ENCODE peak calls at places on chromosomes 4 and X, in six cellular contexts. One of them, this sample, is unnamed.

GRCh38 chr4:64781737-64782326 is 372.6 kb upstream of the TECRL start:
- DNase-seq in epithelial cell of prostate: no peak
- DNase-seq in activated T-cell treated with anti-CD3 and anti-CD28 coated beads for 24 hours: no peak
- DNase-seq in germinal center: no peak
- DNase-seq in GM23338: peak; percentile 49
- DNase-seq in bronchial epithelial cell: peak; percentile 42
- DNase-seq in this sample: no peak

GRCh38 chr4:103002551-103002950 is 17.0 kb downstream of the SLC9B1 start:
- DNase-seq in GM23338: no peak
- DNase-seq in bronchial epithelial cell: peak; percentile 23
- DNase-seq in epithelial cell of prostate: no peak
- DNase-seq in germinal center: no peak
- DNase-seq in activated T-cell treated with anti-CD3 and anti-CD28 coated beads for 24 hours: no peak
- DNase-seq in this sample: no peak

GRCh38 chr4:179867300-179867878 is 2375.8 kb upstream of the TENM3 start:
- DNase-seq in GM23338: peak; percentile 91
- DNase-seq in bronchial epithelial cell: peak; percentile 24
- DNase-seq in epithelial cell of prostate: peak; percentile 1
- DNase-seq in germinal center: peak; percentile 2
- DNase-seq in activated T-cell treated with anti-CD3 and anti-CD28 coated beads for 24 hours: peak; percentile 1
- DNase-seq in this sample: peak; percentile 91

GRCh38 chrX:41027388-41027787 is 57.9 kb upstream of the USP9X start:
- DNase-seq in bronchial epithelial cell: peak; percentile 60
- DNase-seq in activated T-cell treated with anti-CD3 and anti-CD28 coated beads for 24 hours: no peak
- DNase-seq in GM23338: peak; percentile 28
- DNase-seq in germinal center: no peak
- DNase-seq in epithelial cell of prostate: no peak
- DNase-seq in this sample: no peak

GRCh38 chrX:124328765-124329164 is 3.7 kb upstream of the TEX13D start:
- DNase-seq in germinal center: no peak
- DNase-seq in GM23338: no peak
- DNase-seq in bronchial epithelial cell: peak; percentile 82
- DNase-seq in epithelial cell of prostate: peak; percentile 31
- DNase-seq in activated T-cell treated with anti-CD3 and anti-CD28 coated beads for 24 hours: no peak
- DNase-seq in this sample: no peak

GRCh38 chr4:178275671-178276360 is 833.6 kb upstream of the AGA start:
- DNase-seq in germinal center: no peak
- DNase-seq in bronchial epithelial cell: no peak
- DNase-seq in activated T-cell treated with anti-CD3 and anti-CD28 coated beads for 24 hours: no peak
- DNase-seq in epithelial cell of prostate: no peak
- DNase-seq in GM23338: peak; percentile 74
- DNase-seq in this sample: peak; percentile 60

GRCh38 chrX:72141372-72142004 is 9.8 kb upstream of the RTL5 start:
- DNase-seq in bronchial epithelial cell: peak; percentile 15
- DNase-seq in activated T-cell treated with anti-CD3 and anti-CD28 coated beads for 24 hours: no peak
- DNase-seq in GM23338: no peak
- DNase-seq in germinal center: no peak
- DNase-seq in epithelial cell of prostate: no peak
- DNase-seq in this sample: no peak

GRCh38 chr4:5971077-5971447 is 47.2 kb downstream of the C4orf50 start:
- DNase-seq in GM23338: peak; percentile 52
- DNase-seq in bronchial epithelial cell: no peak
- DNase-seq in activated T-cell treated with anti-CD3 and anti-CD28 coated beads for 24 hours: no peak
- DNase-seq in epithelial cell of prostate: no peak
- DNase-seq in germinal center: no peak
- DNase-seq in this sample: peak; percentile 81

GRCh38 chrX:44872319-44872816 is 620 bp upstream of the KDM6A start:
- DNase-seq in epithelial cell of prostate: no peak
- DNase-seq in germinal center: peak; percentile 48
- DNase-seq in GM23338: peak; percentile 41
- DNase-seq in bronchial epithelial cell: no peak
- DNase-seq in activated T-cell treated with anti-CD3 and anti-CD28 coated beads for 24 hours: peak; percentile 4
- DNase-seq in this sample: no peak

GRCh38 chr4:79923290-79923689 is 149.7 kb downstream of the ANTXR2 start:
- DNase-seq in bronchial epithelial cell: no peak
- DNase-seq in germinal center: no peak
- DNase-seq in epithelial cell of prostate: no peak
- DNase-seq in GM23338: peak; percentile 11
- DNase-seq in activated T-cell treated with anti-CD3 and anti-CD28 coated beads for 24 hours: no peak
- DNase-seq in this sample: no peak

GRCh38 chrX:31136144-31136572 is 64.3 kb upstream of the FTHL17 start:
- DNase-seq in activated T-cell treated with anti-CD3 and anti-CD28 coated beads for 24 hours: no peak
- DNase-seq in epithelial cell of prostate: no peak
- DNase-seq in bronchial epithelial cell: no peak
- DNase-seq in GM23338: no peak
- DNase-seq in germinal center: peak; percentile 33
- DNase-seq in this sample: no peak

GRCh38 chrX:103616676-103617186 is 9.0 kb downstream of the TCEAL3 start:
- DNase-seq in activated T-cell treated with anti-CD3 and anti-CD28 coated beads for 24 hours: no peak
- DNase-seq in GM23338: no peak
- DNase-seq in epithelial cell of prostate: no peak
- DNase-seq in bronchial epithelial cell: no peak
- DNase-seq in germinal center: no peak
- DNase-seq in this sample: no peak

GRCh38 chr4:82437285-82438005 is 7.1 kb downstream of the ENOPH1 start:
- DNase-seq in epithelial cell of prostate: peak; percentile 76
- DNase-seq in GM23338: peak; percentile 14
- DNase-seq in activated T-cell treated with anti-CD3 and anti-CD28 coated beads for 24 hours: no peak
- DNase-seq in bronchial epithelial cell: peak; percentile 98
- DNase-seq in germinal center: no peak
- DNase-seq in this sample: no peak

GRCh38 chr4:34633216-34633615 is 1611.1 kb downstream of the ARAP2 start:
- DNase-seq in epithelial cell of prostate: no peak
- DNase-seq in GM23338: no peak
- DNase-seq in germinal center: no peak
- DNase-seq in activated T-cell treated with anti-CD3 and anti-CD28 coated beads for 24 hours: no peak
- DNase-seq in bronchial epithelial cell: no peak
- DNase-seq in this sample: no peak

GRCh38 chr4:141565379-141566089 is 70.8 kb upstream of the IL15 start:
- DNase-seq in GM23338: no peak
- DNase-seq in epithelial cell of prostate: no peak
- DNase-seq in bronchial epithelial cell: peak; percentile 54
- DNase-seq in activated T-cell treated with anti-CD3 and anti-CD28 coated beads for 24 hours: no peak
- DNase-seq in germinal center: no peak
- DNase-seq in this sample: no peak

GRCh38 chrX:71616672-71617529 is 1.4 kb downstream of the CXCR3 start:
- DNase-seq in GM23338: peak; percentile 8
- DNase-seq in epithelial cell of prostate: no peak
- DNase-seq in activated T-cell treated with anti-CD3 and anti-CD28 coated beads for 24 hours: no peak
- DNase-seq in bronchial epithelial cell: no peak
- DNase-seq in germinal center: no peak
- DNase-seq in this sample: peak; percentile 39

GRCh38 chrX:43096830-43097229 is 318.9 kb upstream of the PPP1R2C start:
- DNase-seq in GM23338: no peak
- DNase-seq in activated T-cell treated with anti-CD3 and anti-CD28 coated beads for 24 hours: no peak
- DNase-seq in epithelial cell of prostate: no peak
- DNase-seq in bronchial epithelial cell: no peak
- DNase-seq in germinal center: no peak
- DNase-seq in this sample: no peak

GRCh38 chr4:176425035-176425434 is 105.3 kb downstream of the SPCS3 start:
- DNase-seq in activated T-cell treated with anti-CD3 and anti-CD28 coated beads for 24 hours: no peak
- DNase-seq in epithelial cell of prostate: no peak
- DNase-seq in germinal center: no peak
- DNase-seq in GM23338: no peak
- DNase-seq in bronchial epithelial cell: peak; percentile 83
- DNase-seq in this sample: no peak

GRCh38 chrX:120697053-120697452 is 67.2 kb upstream of the C1GALT1C1 start:
- DNase-seq in bronchial epithelial cell: no peak
- DNase-seq in GM23338: no peak
- DNase-seq in epithelial cell of prostate: no peak
- DNase-seq in activated T-cell treated with anti-CD3 and anti-CD28 coated beads for 24 hours: no peak
- DNase-seq in germinal center: no peak
- DNase-seq in this sample: no peak

GRCh38 chr4:98341309-98341708 is 80.1 kb downstream of the RAP1GDS1 start:
- DNase-seq in activated T-cell treated with anti-CD3 and anti-CD28 coated beads for 24 hours: no peak
- DNase-seq in bronchial epithelial cell: no peak
- DNase-seq in GM23338: no peak
- DNase-seq in germinal center: no peak
- DNase-seq in epithelial cell of prostate: no peak
- DNase-seq in this sample: no peak

GRCh38 chr4:16461362-16461761 is 235.1 kb upstream of the TAPT1 start:
- DNase-seq in activated T-cell treated with anti-CD3 and anti-CD28 coated beads for 24 hours: no peak
- DNase-seq in epithelial cell of prostate: peak; percentile 16
- DNase-seq in bronchial epithelial cell: peak; percentile 62
- DNase-seq in germinal center: no peak
- DNase-seq in GM23338: no peak
- DNase-seq in this sample: no peak

GRCh38 chrX:39262641-39263040 is 461.4 kb downstream of the MID1IP1 start:
- DNase-seq in GM23338: no peak
- DNase-seq in germinal center: no peak
- DNase-seq in bronchial epithelial cell: peak; percentile 79
- DNase-seq in activated T-cell treated with anti-CD3 and anti-CD28 coated beads for 24 hours: no peak
- DNase-seq in epithelial cell of prostate: peak; percentile 18
- DNase-seq in this sample: no peak

GRCh38 chr4:1491630-1492457 is 85.6 kb upstream of the NKX1-1 start:
- DNase-seq in epithelial cell of prostate: no peak
- DNase-seq in germinal center: no peak
- DNase-seq in GM23338: no peak
- DNase-seq in bronchial epithelial cell: no peak
- DNase-seq in activated T-cell treated with anti-CD3 and anti-CD28 coated beads for 24 hours: no peak
- DNase-seq in this sample: no peak

GRCh38 chrX:46407036-46407752 is 138.0 kb downstream of the ZNF674 start:
- DNase-seq in GM23338: no peak
- DNase-seq in germinal center: no peak
- DNase-seq in activated T-cell treated with anti-CD3 and anti-CD28 coated beads for 24 hours: no peak
- DNase-seq in epithelial cell of prostate: no peak
- DNase-seq in bronchial epithelial cell: no peak
- DNase-seq in this sample: no peak

GRCh38 chr4:2183394-2183793 is 58.5 kb downstream of the HAUS3 start:
- DNase-seq in GM23338: no peak
- DNase-seq in germinal center: no peak
- DNase-seq in bronchial epithelial cell: no peak
- DNase-seq in epithelial cell of prostate: no peak
- DNase-seq in activated T-cell treated with anti-CD3 and anti-CD28 coated beads for 24 hours: no peak
- DNase-seq in this sample: no peak

GRCh38 chr4:17687237-17687857 is 72.9 kb downstream of the MED28 start:
- DNase-seq in activated T-cell treated with anti-CD3 and anti-CD28 coated beads for 24 hours: no peak
- DNase-seq in germinal center: no peak
- DNase-seq in epithelial cell of prostate: no peak
- DNase-seq in GM23338: no peak
- DNase-seq in bronchial epithelial cell: no peak
- DNase-seq in this sample: no peak

GRCh38 chrX:141760761-141761160 is 62.2 kb upstream of the SPANXD start:
- DNase-seq in germinal center: no peak
- DNase-seq in epithelial cell of prostate: no peak
- DNase-seq in activated T-cell treated with anti-CD3 and anti-CD28 coated beads for 24 hours: no peak
- DNase-seq in bronchial epithelial cell: peak; percentile 75
- DNase-seq in GM23338: no peak
- DNase-seq in this sample: no peak

GRCh38 chrX:27976284-27976683 is 5.0 kb downstream of the DCAF8L1 start:
- DNase-seq in GM23338: no peak
- DNase-seq in bronchial epithelial cell: no peak
- DNase-seq in germinal center: no peak
- DNase-seq in epithelial cell of prostate: no peak
- DNase-seq in activated T-cell treated with anti-CD3 and anti-CD28 coated beads for 24 hours: no peak
- DNase-seq in this sample: no peak

GRCh38 chrX:9207142-9207541 is 173.2 kb upstream of the FAM9B start:
- DNase-seq in bronchial epithelial cell: no peak
- DNase-seq in epithelial cell of prostate: no peak
- DNase-seq in GM23338: peak; percentile 13
- DNase-seq in activated T-cell treated with anti-CD3 and anti-CD28 coated beads for 24 hours: no peak
- DNase-seq in germinal center: no peak
- DNase-seq in this sample: no peak